ENCODE peak calls at places on chromosomes 3 and 15, in seven cellular contexts. N is lung, A is AG10803, T is tibial artery, W is Panc1, J is PC-3, S is fibroblast of pulmonary artery. C is an unnamed sample.

GRCh38 chr15:96887730-96888129 is 557.2 kb downstream of the NR2F2 start:
- DNase-seq in N (no peak), A (no peak), T (no peak), W (peak; percentile 47), J (peak; percentile 20), S (peak; percentile 31), C (no peak)

GRCh38 chr3:132283440-132283839 is 33.8 kb upstream of the ACP3 start:
- DNase-seq in N (peak; percentile 35), A (peak; percentile 3), T (no peak), W (no peak), J (no peak), S (peak; percentile 54), C (no peak)

GRCh38 chr3:264394-265156 is 68.0 kb downstream of the CHL1 start:
- DNase-seq in N (no peak), A (peak; percentile 60), T (no peak), W (peak; percentile 71), J (peak; percentile 91), S (peak; percentile 55), C (peak; percentile 48)

GRCh38 chr3:189685854-189686253 is 54.7 kb downstream of the TP63 start:
- DNase-seq in N (no peak), A (peak; percentile 72), T (no peak), W (no peak), J (peak; percentile 97), S (peak; percentile 56), C (no peak)

GRCh38 chr3:38578081-38578475 is 71.4 kb downstream of the SCN5A start:
- DNase-seq in N (no peak), A (no peak), T (no peak), W (no peak), J (no peak), S (no peak), C (no peak)

GRCh38 chr15:76340198-76340801 is 3.7 kb downstream of the ISL2 start:
- DNase-seq in N (no peak), A (no peak), T (no peak), W (no peak), J (no peak), S (peak; percentile 35), C (no peak)

GRCh38 chr3:8746780-8747345 is 13.3 kb downstream of the CAV3 start:
- DNase-seq in N (no peak), A (no peak), T (no peak), W (no peak), J (no peak), S (no peak), C (no peak)

GRCh38 chr15:37789881-37790280 is 144.6 kb upstream of the TMCO5A start:
- DNase-seq in N (no peak), A (peak; percentile 60), T (no peak), W (no peak), J (peak; percentile 72), S (peak; percentile 51), C (no peak)

DNA sequence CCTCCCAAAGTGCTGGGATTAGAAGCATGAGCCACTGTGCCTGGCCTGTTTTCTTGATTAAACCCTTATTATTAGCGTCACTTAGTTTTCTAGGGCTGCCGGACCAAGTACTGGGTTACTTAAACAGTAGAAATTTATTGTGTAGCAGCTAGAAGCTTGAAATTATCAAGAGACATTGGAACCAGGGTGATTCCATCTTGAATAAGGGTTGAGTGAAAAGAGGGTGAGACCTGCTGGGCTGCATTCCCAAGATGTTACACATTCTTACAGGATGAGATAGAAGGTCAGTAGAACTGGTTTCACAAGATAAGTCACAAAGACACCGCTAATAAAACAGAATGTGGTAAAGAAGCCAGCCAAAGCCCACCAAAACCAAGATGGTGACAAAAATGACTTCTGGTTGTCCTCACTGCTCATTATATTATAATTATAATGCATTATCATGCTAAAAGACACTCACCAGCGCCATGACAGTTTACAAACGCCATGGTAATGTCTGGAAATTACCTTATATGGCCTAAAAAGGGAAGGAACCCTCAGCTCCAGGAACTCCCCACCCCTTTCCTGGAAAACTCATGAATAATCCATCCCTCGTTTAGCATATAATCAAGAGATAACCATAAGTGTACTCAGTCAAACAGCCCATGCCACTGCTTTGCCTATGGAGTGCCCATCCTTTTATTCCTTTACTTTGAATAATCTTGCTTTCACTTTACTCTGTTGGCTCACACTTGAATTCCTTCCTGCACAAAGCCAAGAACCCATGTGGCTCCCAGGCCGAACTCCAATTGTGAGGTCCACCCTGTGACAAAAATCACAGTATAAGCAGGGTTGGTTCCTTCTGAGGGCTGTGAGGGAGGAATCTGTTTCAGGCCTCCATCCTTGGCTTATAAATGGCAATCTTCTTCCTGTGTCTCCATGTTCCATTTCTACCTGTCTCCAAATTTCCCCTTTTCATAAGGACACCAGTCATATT is 18.9 kb upstream of the FSTL1 start:
- DNase-seq in N (no peak), A (peak; percentile 71), T (peak; percentile 44), W (no peak), J (peak; percentile 99), S (peak; percentile 45), C (no peak)
- H3K4me3 ChIP-seq in N (no peak overlapping the region), A (no peak overlapping the region), T (no peak overlapping the region), W (no peak overlapping the region), J (peak overlapping the region; percentile 49), S (no peak overlapping the region), C (no peak overlapping the region)

GRCh38 chr3:151296226-151296625 is 17.9 kb upstream of the P2RY14 start:
- DNase-seq in N (no peak), A (no peak), T (no peak), W (no peak), J (no peak), S (no peak), C (no peak)

GRCh38 chr3:151285940-151286339 is 7.6 kb upstream of the P2RY14 start:
- DNase-seq in N (no peak), A (no peak), T (no peak), W (no peak), J (no peak), S (no peak), C (no peak)

GRCh38 chr3:151293127-151293526 is 14.8 kb upstream of the P2RY14 start:
- DNase-seq in N (no peak), A (no peak), T (no peak), W (no peak), J (no peak), S (no peak), C (no peak)

GRCh38 chr3:151290673-151291072 is 12.3 kb upstream of the P2RY14 start:
- DNase-seq in N (no peak), A (peak; percentile 55), T (no peak), W (no peak), J (peak; percentile 78), S (peak; percentile 69), C (no peak)
- TF ChIP-seq CTCF in N (no peak), A (peak; percentile 82), T (peak; percentile 34), W (peak; percentile 58), J (peak; percentile 91), S (peak; percentile 58), C (peak; percentile 47)

GRCh38 chr3:44509393-44509921 is 32.0 kb upstream of the ZNF445 start:
- DNase-seq in N (no peak), A (no peak), T (no peak), W (no peak), J (no peak), S (peak; percentile 4), C (no peak)
- H3K4me3 ChIP-seq in N (peak overlapping the region; percentile 35), A (peak overlapping the region; percentile 68), T (peak overlapping the region; percentile 64), W (peak overlapping the region; percentile 90), J (peak overlapping the region; percentile 81), S (peak overlapping the region; percentile 61), C (peak overlapping the region; percentile 87)

GRCh38 chr3:58351920-58352319 is 19.2 kb downstream of the PXK start:
- DNase-seq in N (no peak), A (no peak), T (no peak), W (no peak), J (no peak), S (no peak), C (no peak)
- TF ChIP-seq CTCF in N (no peak), A (no peak), T (no peak), W (no peak), J (no peak), S (no peak), C (no peak)

DNA sequence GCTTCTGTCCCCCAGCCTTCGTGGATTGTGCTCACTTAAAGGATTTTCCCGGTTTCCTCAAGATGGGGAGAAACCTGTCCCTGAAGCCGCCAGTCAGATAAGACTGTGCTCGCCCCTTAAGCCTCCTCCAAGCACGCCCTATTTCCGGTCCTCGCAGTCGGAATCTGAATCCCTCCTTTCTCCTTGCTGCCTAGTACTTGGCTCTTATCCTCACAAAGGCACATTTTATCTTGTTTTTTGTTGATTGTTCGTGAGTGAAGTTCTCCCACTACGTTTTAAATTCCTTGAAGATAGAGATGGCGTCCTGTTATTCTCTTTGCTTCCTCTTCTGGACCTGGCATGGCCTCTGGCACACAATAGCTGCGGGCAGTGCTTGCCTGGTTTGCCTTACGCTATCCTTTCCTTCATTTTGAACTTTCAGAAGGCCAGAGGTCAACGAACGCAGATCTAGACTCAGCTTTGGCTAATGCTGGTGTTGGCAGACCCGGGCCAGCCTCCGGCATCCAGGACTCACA is 1.7 kb downstream of the CLDN11 start:
- DNase-seq in N (no peak), A (peak; percentile 44), T (no peak), W (no peak), J (no peak), S (peak; percentile 71), C (no peak)
- H3K4me3 ChIP-seq in N (no peak overlapping the region), A (peak overlapping the region; percentile 92), T (peak overlapping the region; percentile 53), W (no peak overlapping the region), J (peak overlapping the region; percentile 81), S (peak overlapping the region; percentile 58), C (peak overlapping the region; percentile 70)

GRCh38 chr3:30749230-30749629 is 142.8 kb downstream of the TGFBR2 start:
- DNase-seq in N (no peak), A (no peak), T (no peak), W (no peak), J (peak; percentile 70), S (no peak), C (no peak)

GRCh38 chr3:30750967-30751366 is 143.5 kb downstream of the GADL1 start:
- DNase-seq in N (no peak), A (no peak), T (no peak), W (no peak), J (no peak), S (no peak), C (no peak)

GRCh38 chr3:30751610-30752299 is 142.7 kb downstream of the GADL1 start:
- DNase-seq in N (no peak), A (peak; percentile 32), T (no peak), W (no peak), J (peak; percentile 62), S (peak; percentile 67), C (no peak)

GRCh38 chr3:30743641-30744317 is 137.4 kb downstream of the TGFBR2 start:
- DNase-seq in N (no peak), A (no peak), T (no peak), W (no peak), J (no peak), S (no peak), C (no peak)

GRCh38 chr3:30747771-30748281 is 141.4 kb downstream of the TGFBR2 start:
- DNase-seq in N (no peak), A (peak; percentile 56), T (no peak), W (no peak), J (peak; percentile 77), S (peak; percentile 57), C (no peak)
- TF ChIP-seq CTCF in N (no peak), A (peak; percentile 61), T (peak; percentile 48), W (peak; percentile 67), J (peak; percentile 91), S (peak; percentile 62), C (peak; percentile 52)

DNA sequence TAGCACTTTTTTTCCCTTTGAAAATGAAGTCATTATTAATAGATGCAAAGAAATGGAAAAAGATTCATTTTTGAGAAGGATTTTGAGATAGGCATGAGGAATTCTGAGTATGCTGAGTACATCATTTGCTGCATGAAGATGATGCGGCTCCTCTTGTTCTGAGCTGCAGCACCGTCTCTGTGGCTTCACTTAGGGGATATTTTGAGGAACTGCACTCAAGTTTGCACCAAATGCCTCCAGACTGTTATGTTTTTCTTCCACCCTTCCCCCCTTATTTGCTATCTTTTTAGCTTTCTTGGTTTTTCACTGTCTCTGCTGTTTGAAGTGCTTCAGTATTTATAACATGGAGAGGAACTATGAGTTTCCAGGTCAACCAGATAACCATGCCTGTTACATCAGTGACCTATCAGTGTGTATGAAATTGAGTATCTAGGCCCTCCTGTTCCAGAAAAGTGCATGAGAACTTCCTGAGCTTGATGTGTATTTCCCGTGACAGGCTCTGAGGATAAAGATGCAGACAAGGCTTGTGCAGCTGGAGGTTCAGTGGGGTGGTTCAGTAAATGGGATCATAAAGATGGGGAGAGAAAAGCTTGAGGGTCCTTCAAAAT is 128.7 kb downstream of the PDCD6IP start:
- DNase-seq in N (no peak), A (no peak), T (no peak), W (no peak), J (no peak), S (no peak), C (no peak)
- H3K4me3 ChIP-seq in N (no peak overlapping the region), A (no peak overlapping the region), T (no peak overlapping the region), W (no peak overlapping the region), J (no peak overlapping the region), S (no peak overlapping the region), C (no peak overlapping the region)